ENCODE peak calls at places on chromosomes 16 and 17, in four cellular contexts. K is fibroblast of lung, U is PC-3, N is body of pancreas. O is an unnamed sample.

GRCh38 chr16:86945166-86945900 is 367.0 kb downstream of the FOXL1 start:
- DNase-seq in K (no peak), U (no peak), N (no peak), O (peak)

GRCh38 chr17:77869041-77869595 is 89.4 kb upstream of the TNRC6C start:
- DNase-seq in K (no peak), U (no peak), N (no peak), O (peak)

GRCh38 chr17:73030995-73031394 is 61.5 kb downstream of the SLC39A11 start:
- DNase-seq in K (no peak), U (no peak), N (no peak), O (no peak)

GRCh38 chr17:16435951-16436886 is 20.8 kb downstream of the TRPV2 start:
- DNase-seq in K (no peak), U (no peak), N (no peak), O (no peak)

GRCh38 chr17:57477483-57478357 is 221.4 kb downstream of the MSI2 start:
- DNase-seq in K (no peak), U (no peak), N (no peak), O (no peak)

GRCh38 chr17:14926526-14927122 is 338.5 kb downstream of the PMP22 start:
- DNase-seq in K (peak), U (peak), N (peak), O (no peak)

GRCh38 chr16:85011846-85012284 is 530 bp upstream of the ZDHHC7 start:
- DNase-seq in K (no peak), U (no peak), N (no peak), O (no peak)

GRCh38 chr17:1107777-1108559 is 71.8 kb downstream of the ABR start:
- DNase-seq in K (no peak), U (no peak), N (no peak), O (no peak)

GRCh38 chr16:57485916-57486857 is at the start of gene DOK4:
- DNase-seq in K (peak), U (peak), N (peak), O (peak)

GRCh38 chr17:43615330-43615729 is 46.4 kb downstream of the MEOX1 start:
- DNase-seq in K (peak), U (no peak), N (no peak), O (no peak)

GRCh38 chr16:77169650-77170236 is 21.2 kb upstream of the MON1B start:
- DNase-seq in K (peak), U (peak), N (peak), O (no peak)

GRCh38 chr17:43570518-43570928 is 24.4 kb upstream of the ETV4 start:
- DNase-seq in K (peak), U (peak), N (no peak), O (no peak)

GRCh38 chr17:47852113-47852949 is 1.4 kb upstream of the SP6 start:
- DNase-seq in K (no peak), U (no peak), N (no peak), O (peak)

GRCh38 chr17:55295411-55296170 is 30.8 kb downstream of the HLF start:
- DNase-seq in K (peak), U (peak), N (peak), O (no peak)

GRCh38 chr17:82064433-82065192 is 991 bp downstream of the DUS1L start:
- DNase-seq in K (no peak), U (peak), N (no peak), O (no peak)

GRCh38 chr16:20853076-20853597 is 46.8 kb downstream of the REXO5 start:
- DNase-seq in K (no peak), U (no peak), N (no peak), O (no peak)

GRCh38 chr17:31446195-31446967 is 54.9 kb downstream of the RAB11FIP4 start:
- DNase-seq in K (no peak), U (peak), N (no peak), O (no peak)

GRCh38 chr16:85556456-85557082 is 56.6 kb upstream of the GSE1 start:
- DNase-seq in K (peak), U (peak), N (peak), O (no peak)

GRCh38 chr16:50594332-50595260 is 46.4 kb downstream of the NKD1 start:
- DNase-seq in K (no peak), U (no peak), N (no peak), O (peak)

GRCh38 chr17:9231449-9232154 is 210.3 kb downstream of the NTN1 start:
- DNase-seq in K (no peak), U (no peak), N (no peak), O (no peak)
- TF ChIP-seq CTCF in K (no peak), U (no peak), N (no peak), O (no peak)

GRCh38 chr17:21289175-21289901 is 4.8 kb downstream of the MAP2K3 start:
- DNase-seq in K (no peak), U (no peak), N (no peak), O (no peak)

GRCh38 chr17:21289902-21290571 is 5.5 kb downstream of the MAP2K3 start:
- DNase-seq in K (no peak), U (no peak), N (peak), O (no peak)

GRCh38 chr17:21287703-21288449 is 3.4 kb downstream of the MAP2K3 start:
- DNase-seq in K (peak), U (peak), N (peak), O (no peak)

GRCh38 chr17:21286771-21287702 is 2.5 kb downstream of the MAP2K3 start:
- DNase-seq in K (no peak), U (peak), N (peak), O (no peak)

DNA sequence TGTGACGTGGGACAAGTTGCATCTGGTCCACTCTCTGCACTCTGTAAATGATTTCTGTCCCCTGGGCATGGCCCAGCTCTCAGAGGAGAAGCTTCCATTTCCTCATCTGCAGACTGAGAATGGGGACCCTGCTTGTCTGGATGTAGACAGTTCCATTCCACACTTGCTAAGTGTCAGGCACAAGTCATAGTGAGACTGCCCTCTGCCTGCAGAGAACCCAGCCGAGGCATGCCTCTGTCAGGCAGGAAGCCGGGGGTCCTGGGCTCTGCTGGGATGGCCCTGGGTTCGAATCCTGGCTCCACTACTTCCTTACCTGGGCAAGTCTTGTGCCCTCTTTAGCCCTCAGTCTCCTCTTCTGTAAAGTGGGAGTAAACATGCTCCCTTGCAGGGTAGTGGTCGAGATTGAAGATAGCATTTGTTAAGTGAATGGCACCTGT is 4.1 kb downstream of the MAP2K3 start:
- DNase-seq in K (no peak), U (peak), N (peak), O (no peak)
- TF ChIP-seq CTCF in K (no peak), U (peak), N (no peak), O (peak)

GRCh38 chr17:5797447-5797846 is 213.1 kb upstream of the NLRP1 start:
- DNase-seq in K (no peak), U (no peak), N (no peak), O (no peak)

GRCh38 chr17:5798104-5798503 is 213.8 kb upstream of the NLRP1 start:
- DNase-seq in K (no peak), U (no peak), N (no peak), O (no peak)

GRCh38 chr17:5794881-5795486 is 210.7 kb upstream of the NLRP1 start:
- DNase-seq in K (no peak), U (no peak), N (no peak), O (no peak)

GRCh38 chr17:5793157-5793556 is 208.8 kb upstream of the NLRP1 start:
- DNase-seq in K (no peak), U (no peak), N (no peak), O (no peak)

DNA sequence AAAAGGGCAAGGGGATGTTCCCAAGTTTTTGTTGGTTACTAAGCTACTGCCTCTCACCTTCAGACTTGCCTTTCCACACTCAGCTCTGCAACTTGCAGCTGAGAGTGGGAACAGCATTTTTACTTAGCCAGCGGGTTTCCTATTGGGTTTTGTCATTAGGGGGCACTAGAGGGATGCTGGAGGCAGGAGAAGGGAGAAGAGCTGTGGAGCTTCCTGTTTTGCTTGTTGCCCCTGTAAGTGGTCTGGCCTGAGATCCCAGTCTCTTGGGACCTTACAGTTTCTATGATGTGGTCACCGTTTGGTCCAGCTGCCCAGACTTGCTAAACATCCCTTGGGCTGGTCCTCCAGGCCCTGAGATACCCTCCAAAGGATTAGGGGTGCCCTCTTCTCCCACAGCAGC is 209.6 kb upstream of the NLRP1 start:
- DNase-seq in K (no peak), U (peak), N (no peak), O (no peak)
- TF ChIP-seq CTCF in K (peak), U (peak), N (no peak), O (no peak)

GRCh38 chr16:62720651-62721050 is 684.4 kb upstream of the CDH8 start:
- DNase-seq in K (no peak), U (no peak), N (no peak), O (no peak)
- TF ChIP-seq CTCF in K (no peak), U (no peak), N (no peak), O (no peak)

O was measured in chondrocyte.